ENCODE peak calls at places on chromosomes 16 and 17, in ten cellular contexts. W, G, H, F, L, X, Y, R, C and K are unnamed samples.

GRCh38 chr16:66751135-66751991 is at the start of gene DYNC1LI2:
- DNase-seq in L (peak; percentile 77), R (peak; percentile 89), X (peak; percentile 73), G (peak; percentile 89), F (peak; percentile 91), H (peak; percentile 79), Y (peak; percentile 63), W (peak; percentile 86), C (peak; percentile 86), K (peak; percentile 69)

GRCh38 chr16:22189473-22190168 is 16.5 kb upstream of the EEF2K start:
- DNase-seq in X (no peak), W (peak; percentile 95), L (peak; percentile 92), C (peak; percentile 65), F (no peak), R (peak; percentile 79), H (peak; percentile 56), Y (no peak), G (peak; percentile 60), K (peak; percentile 92)

GRCh38 chr16:59090501-59090900 is 356.4 kb upstream of the GOT2 start:
- DNase-seq in F (peak; percentile 5), X (no peak), R (no peak), H (no peak), G (no peak), C (no peak), W (no peak), Y (no peak), L (no peak), K (no peak)

GRCh38 chr17:75036643-75037268 is 10.0 kb downstream of the ATP5PD start:
- DNase-seq in X (peak; percentile 97), G (peak; percentile 81), L (peak; percentile 90), R (peak; percentile 86), C (peak; percentile 90), W (peak; percentile 91), F (no peak), H (peak; percentile 86), Y (peak; percentile 87), K (peak; percentile 93)

GRCh38 chr17:4796550-4796915 is 569 bp downstream of the PSMB6 start:
- DNase-seq in G (no peak), L (peak; percentile 27), W (no peak), X (peak; percentile 65), H (peak; percentile 45), F (peak; percentile 70), R (no peak), C (peak; percentile 37), Y (no peak), K (no peak)

GRCh38 chr17:13256545-13256944 is 238.7 kb upstream of the ELAC2 start:
- DNase-seq in G (no peak), X (peak; percentile 4), F (no peak), H (no peak), C (no peak), W (no peak), L (no peak), R (no peak), Y (no peak), K (no peak)

GRCh38 chr16:23765933-23766332 is 11.1 kb downstream of the CHP2 start:
- DNase-seq in Y (no peak), F (no peak), L (no peak), X (no peak), H (no peak), R (no peak), W (no peak), G (no peak), C (no peak), K (no peak)

GRCh38 chr17:40555296-40556190 is 9.7 kb downstream of the CCR7 start:
- DNase-seq in H (no peak), R (peak; percentile 44), G (no peak), X (no peak), F (no peak), L (no peak), C (no peak), Y (no peak), W (no peak), K (no peak)

GRCh38 chr16:19316846-19317245 is 31.3 kb downstream of the CLEC19A start:
- DNase-seq in H (no peak), Y (no peak), G (no peak), R (no peak), W (no peak), C (no peak), L (no peak), F (peak; percentile 11), X (no peak), K (no peak)

GRCh38 chr16:1057252-1057932 is 15.2 kb upstream of the SSTR5 start:
- DNase-seq in X (no peak), C (no peak), G (no peak), L (peak; percentile 47), Y (peak; percentile 33), F (peak; percentile 64), H (peak; percentile 27), R (no peak), W (peak; percentile 48), K (no peak)

GRCh38 chr17:82134101-82134500 is 36.1 kb upstream of the FASN start:
- DNase-seq in Y (no peak), W (no peak), H (no peak), G (peak; percentile 91), L (peak; percentile 29), R (no peak), C (peak; percentile 36), F (no peak), X (no peak), K (no peak)

GRCh38 chr17:71375948-71376347 is 744.9 kb upstream of the SOX9 start:
- DNase-seq in X (no peak), F (no peak), W (no peak), L (no peak), H (no peak), C (no peak), G (no peak), Y (no peak), R (no peak), K (no peak)

GRCh38 chr16:22948603-22949368 is 134.8 kb downstream of the HS3ST2 start:
- DNase-seq in C (peak; percentile 51), W (peak; percentile 2), H (peak; percentile 69), F (peak; percentile 81), G (peak; percentile 56), L (peak; percentile 69), R (peak; percentile 79), Y (no peak), X (peak; percentile 80), K (no peak)

GRCh38 chr16:49378238-49378637 is 4.6 kb downstream of the C16orf78 start:
- DNase-seq in X (no peak), R (no peak), F (no peak), G (no peak), C (no peak), W (no peak), Y (no peak), H (no peak), L (no peak), K (no peak)

DNA sequence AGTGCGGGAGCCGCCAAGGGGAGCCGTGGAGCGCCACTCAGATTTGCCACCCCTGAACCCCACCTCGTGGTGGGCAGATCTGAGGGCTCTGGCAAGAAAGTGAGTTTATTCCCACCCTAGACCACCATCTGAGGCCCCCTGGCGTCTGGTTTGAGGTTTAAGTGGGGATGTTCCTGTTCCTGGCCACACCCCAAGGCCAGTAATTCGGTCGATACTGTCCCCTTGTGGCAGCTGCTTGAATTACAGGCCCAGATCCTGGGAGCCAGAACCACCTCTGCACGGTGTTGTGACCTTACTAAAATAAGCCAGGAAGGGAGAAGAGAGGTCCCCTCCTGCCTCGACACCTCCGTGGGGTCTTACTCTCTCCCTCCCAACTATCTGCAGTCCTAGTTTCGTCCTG is 3.3 kb upstream of the LAT start:
- DNase-seq in C (no peak), Y (no peak), X (peak; percentile 61), R (no peak), G (no peak), H (no peak), L (no peak), F (peak; percentile 29), W (no peak), K (no peak)
- H3K27ac ChIP-seq in C (no peak overlapping the region), Y (no peak overlapping the region), X (no peak overlapping the region), R (no peak overlapping the region), G (no peak overlapping the region), H (no peak overlapping the region), L (no peak overlapping the region), F (no peak overlapping the region), W (no peak overlapping the region), K (no peak overlapping the region)

DNA sequence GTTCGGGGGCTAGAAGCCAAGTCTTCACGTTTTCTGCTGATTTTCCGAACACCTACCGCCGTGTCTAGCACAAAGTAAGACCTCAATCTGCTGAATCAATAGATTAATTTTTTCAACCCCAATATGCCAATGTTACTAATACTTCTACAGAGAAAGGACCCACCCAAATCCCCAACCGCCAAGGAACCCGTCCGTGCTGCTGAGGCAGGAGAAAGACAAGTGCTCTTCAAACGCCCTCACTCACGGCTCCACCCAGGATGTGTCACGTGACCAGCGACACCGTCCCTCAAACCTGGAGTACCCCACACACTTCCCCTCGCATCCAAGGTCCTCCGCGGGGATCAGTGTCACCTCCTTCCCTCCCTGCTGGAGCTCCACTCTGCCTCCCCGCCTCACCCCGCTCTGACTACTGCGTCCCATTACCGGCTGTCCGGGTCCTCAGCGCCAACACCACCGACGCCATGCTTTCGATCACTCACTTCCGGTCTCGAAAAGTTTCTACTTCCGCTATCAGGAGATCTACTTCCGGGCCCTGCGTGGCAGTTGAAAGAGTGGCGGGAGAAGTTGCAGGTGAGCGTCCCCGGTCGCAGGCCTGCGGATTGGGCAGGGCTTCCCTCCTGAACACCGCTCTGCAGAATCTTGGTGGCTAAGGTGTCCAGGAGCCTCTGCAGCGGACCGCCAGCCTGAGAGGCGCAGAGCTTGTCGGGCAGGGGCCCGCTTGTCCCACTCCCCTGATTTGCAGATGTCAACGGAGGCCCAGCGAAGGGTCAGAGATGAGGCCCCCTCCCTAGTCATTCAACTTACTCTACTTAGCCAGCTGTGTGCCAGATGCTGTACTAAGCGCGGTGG is at the start of the genes EME1 and MRPL27:
- DNase-seq in C (peak; percentile 86), H (peak; percentile 83), X (peak; percentile 92), L (peak; percentile 88), R (peak; percentile 90), G (peak; percentile 90), F (peak; percentile 87), Y (peak; percentile 73), W (peak; percentile 93), K (peak; percentile 79)
- H3K4me3 ChIP-seq in C (peak within 1 kb of the TSS; percentile 89), H (peak within 1 kb of the TSS; percentile 61), X (peak within 1 kb of the TSS; percentile 70), L (peak within 1 kb of the TSS; percentile 81), R (peak within 1 kb of the TSS; percentile 64), G (peak within 1 kb of the TSS; percentile 76), F (peak within 1 kb of the TSS; percentile 85), Y (peak within 1 kb of the TSS; percentile 98), W (peak within 1 kb of the TSS; percentile 97), K (peak within 1 kb of the TSS; percentile 92)

GRCh38 chr17:43627657-43628650 is 33.8 kb downstream of the MEOX1 start:
- DNase-seq in F (peak; percentile 23), C (no peak), H (no peak), X (no peak), R (no peak), W (no peak), Y (no peak), L (no peak), G (no peak), K (no peak)
- H3K27ac ChIP-seq in F (no peak overlapping the region), C (no peak overlapping the region), H (peak overlapping the region; percentile 50), X (no peak overlapping the region), R (no peak overlapping the region), W (no peak overlapping the region), Y (no peak overlapping the region), L (no peak overlapping the region), G (no peak overlapping the region), K (no peak overlapping the region)

DNA sequence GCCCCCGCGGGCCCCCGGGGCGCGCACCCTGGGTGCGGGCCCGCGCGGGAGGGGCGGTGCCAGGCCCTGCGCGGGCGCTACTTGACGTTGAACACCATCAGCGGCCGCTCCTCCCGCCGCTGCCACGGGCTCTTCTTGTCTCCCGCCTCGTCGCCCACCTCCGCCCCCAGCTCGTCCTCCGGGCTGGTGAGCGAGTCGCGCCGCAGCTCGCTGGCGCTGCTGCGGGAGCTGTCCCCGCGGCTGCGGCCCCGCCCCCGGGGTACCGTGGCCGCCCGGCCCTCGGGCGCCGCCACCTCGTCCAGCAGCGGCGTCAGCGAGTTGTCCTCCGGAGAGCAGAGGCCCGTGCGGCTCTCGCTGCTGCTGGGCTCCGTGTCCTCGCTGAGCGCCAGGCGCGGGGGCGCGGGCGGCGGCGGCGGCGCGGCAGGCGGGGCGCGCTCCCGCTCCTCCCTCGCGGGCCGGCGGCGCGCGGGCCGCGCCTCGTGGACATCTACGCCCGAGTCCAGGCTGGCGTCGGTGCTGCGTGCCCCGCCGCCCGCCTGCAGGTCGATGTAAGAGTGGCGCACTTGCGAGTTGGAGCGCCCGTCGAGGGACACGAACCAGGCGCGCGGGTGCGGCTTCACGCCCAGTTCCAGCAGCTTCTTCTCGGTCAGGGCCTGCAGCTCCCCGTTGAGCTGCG is 8.7 kb downstream of the GRN start:
- DNase-seq in W (no peak), R (no peak), Y (no peak), H (peak; percentile 26), X (no peak), G (no peak), F (peak; percentile 81), L (peak; percentile 41), C (no peak), K (no peak)
- H3K4me3 ChIP-seq in W (no peak overlapping the region), R (peak overlapping the region; percentile 37), Y (peak overlapping the region; percentile 33), H (peak overlapping the region; percentile 21), X (peak overlapping the region; percentile 42), G (peak overlapping the region; percentile 43), F (peak overlapping the region; percentile 41), L (peak overlapping the region; percentile 50), C (peak overlapping the region; percentile 41), K (peak overlapping the region; percentile 22)